ENCODE peak calls at places on chromosomes 6 and 20, in five cellular contexts. Z is HS-5; W is stimulated activated CD4-positive, alpha-beta T cell treated with anti-CD3 and anti-CD28 coated beads, Interleukin-15, amount 100 ng/mL, for 1 hour; M is activated gamma-delta T cell; G is mucosa of gallbladder. E is an unnamed sample.

GRCh38 chr6:82553863-82554531 is 190.4 kb downstream of the TPBG start:
- DNase-seq in Z (no peak), W (no peak), M (no peak), G (no peak), E (no peak)

GRCh38 chr6:40645043-40645442 is 57.9 kb upstream of the LRFN2 start:
- DNase-seq in Z (no peak), W (no peak), M (no peak), G (no peak), E (no peak)

GRCh38 chr20:8414611-8415274 is 282.7 kb downstream of the PLCB1 start:
- DNase-seq in Z (peak), W (no peak), M (no peak), G (no peak), E (peak)

GRCh38 chr6:105733556-105734162 is 330.8 kb upstream of the PREP start:
- DNase-seq in Z (no peak), W (no peak), M (no peak), G (no peak), E (peak)

GRCh38 chr6:33248643-33248931 is 23.1 kb downstream of the VPS52 start:
- DNase-seq in Z (peak), W (no peak), M (no peak), G (no peak), E (peak)

GRCh38 chr6:100549406-100550167 is 84.9 kb upstream of the SIM1 start:
- DNase-seq in Z (no peak), W (no peak), M (no peak), G (no peak), E (no peak)

GRCh38 chr20:48581167-48581566 is 246.6 kb downstream of the PREX1 start:
- DNase-seq in Z (no peak), W (no peak), M (no peak), G (no peak), E (no peak)

GRCh38 chr6:31620586-31621319 is at the start of gene PRRC2A:
- DNase-seq in Z (no peak), W (peak), M (peak), G (no peak), E (peak)

GRCh38 chr20:53597085-53597482 is 3.4 kb upstream of the ZNF217 start:
- DNase-seq in Z (no peak), W (no peak), M (no peak), G (no peak), E (no peak)

GRCh38 chr6:161694995-161695394 is 421.1 kb upstream of the AGPAT4 start:
- DNase-seq in Z (no peak), W (no peak), M (no peak), G (no peak), E (peak)

GRCh38 chr6:13695217-13695616 is 16.4 kb downstream of the RANBP9 start:
- DNase-seq in Z (no peak), W (no peak), M (no peak), G (no peak), E (no peak)

GRCh38 chr6:47209632-47210031 is 100.1 kb downstream of the TNFRSF21 start:
- DNase-seq in Z (no peak), W (no peak), M (no peak), G (peak), E (no peak)

GRCh38 chr20:41048475-41049242 is 20.0 kb downstream of the TOP1 start:
- DNase-seq in Z (no peak), W (no peak), M (no peak), G (no peak), E (peak)

GRCh38 chr6:35804996-35805736 is at the start of gene LHFPL5:
- DNase-seq in Z (no peak), W (peak), M (no peak), G (no peak), E (peak)

E was measured in SW480.